ENCODE peak calls at places on chromosomes 7 and 10, in five cellular contexts. One of them, this sample, is unnamed. For H3K4me1, the result is how much of the 10 kb centered on the place peaks cover.

GRCh38 chr10:88979153-88979562 is 11.4 kb upstream of the FAS start:
- DNase-seq in ovary: peak
- DNase-seq in breast epithelium: peak
- DNase-seq in colonic mucosa: no peak
- DNase-seq in tibial nerve: no peak
- DNase-seq in this sample: no peak

GRCh38 chr10:61285749-61286148 is 167.4 kb downstream of the TMEM26 start:
- DNase-seq in colonic mucosa: no peak
- DNase-seq in ovary: no peak
- DNase-seq in breast epithelium: no peak
- DNase-seq in tibial nerve: no peak
- DNase-seq in this sample: no peak

GRCh38 chr10:101818958-101819633 is 852 bp upstream of the OGA start:
- DNase-seq in ovary: no peak
- DNase-seq in tibial nerve: no peak
- DNase-seq in colonic mucosa: peak
- DNase-seq in breast epithelium: peak
- DNase-seq in this sample: no peak

GRCh38 chr10:126519188-126519587 is 130.9 kb upstream of the ADAM12 start:
- DNase-seq in ovary: no peak
- DNase-seq in colonic mucosa: no peak
- DNase-seq in breast epithelium: no peak
- DNase-seq in tibial nerve: no peak
- DNase-seq in this sample: no peak

GRCh38 chr7:99953649-99954048 is 22.2 kb downstream of the AZGP1 start:
- DNase-seq in ovary: no peak
- DNase-seq in tibial nerve: peak
- DNase-seq in breast epithelium: peak
- DNase-seq in colonic mucosa: no peak
- DNase-seq in this sample: peak

GRCh38 chr10:12031404-12031803 is 11.2 kb downstream of the UPF2 start:
- DNase-seq in colonic mucosa: no peak
- DNase-seq in ovary: no peak
- DNase-seq in tibial nerve: no peak
- DNase-seq in breast epithelium: no peak
- DNase-seq in this sample: no peak

GRCh38 chr10:88952647-88953111 is at the start of gene ACTA2:
- DNase-seq in colonic mucosa: peak
- DNase-seq in tibial nerve: no peak
- DNase-seq in breast epithelium: peak
- DNase-seq in ovary: peak
- DNase-seq in this sample: no peak

GRCh38 chr10:89466599-89467035 is 52.2 kb downstream of the IFIT5 start:
- DNase-seq in ovary: no peak
- DNase-seq in breast epithelium: no peak
- DNase-seq in tibial nerve: no peak
- DNase-seq in colonic mucosa: no peak
- DNase-seq in this sample: no peak

GRCh38 chr10:99698504-99699080 is 33.3 kb downstream of the COX15 start:
- DNase-seq in ovary: no peak
- DNase-seq in colonic mucosa: no peak
- DNase-seq in breast epithelium: no peak
- DNase-seq in tibial nerve: no peak
- DNase-seq in this sample: peak

GRCh38 chr10:114902151-114902550 is 35.8 kb upstream of the TRUB1 start:
- DNase-seq in tibial nerve: no peak
- DNase-seq in colonic mucosa: no peak
- DNase-seq in ovary: no peak
- DNase-seq in breast epithelium: no peak
- DNase-seq in this sample: no peak

GRCh38 chr10:114167985-114168384 is 6.0 kb downstream of the CCDC186 start:
- DNase-seq in colonic mucosa: no peak
- DNase-seq in ovary: no peak
- DNase-seq in breast epithelium: no peak
- DNase-seq in tibial nerve: no peak
- DNase-seq in this sample: no peak

GRCh38 chr7:134935701-134936100 is 50.6 kb upstream of the AGBL3 start:
- DNase-seq in colonic mucosa: no peak
- DNase-seq in ovary: no peak
- DNase-seq in breast epithelium: no peak
- DNase-seq in tibial nerve: no peak
- DNase-seq in this sample: no peak

GRCh38 chr7:151896486-151896885 is 19.6 kb upstream of the PRKAG2 start:
- DNase-seq in breast epithelium: no peak
- DNase-seq in ovary: no peak
- DNase-seq in tibial nerve: no peak
- DNase-seq in colonic mucosa: no peak
- DNase-seq in this sample: no peak

GRCh38 chr10:118698421-118698820 is 56.3 kb downstream of the CACUL1 start:
- DNase-seq in tibial nerve: no peak
- DNase-seq in breast epithelium: no peak
- DNase-seq in ovary: no peak
- DNase-seq in colonic mucosa: peak
- DNase-seq in this sample: no peak

GRCh38 chr7:45171946-45172345 is 14.4 kb downstream of the RAMP3 start:
- DNase-seq in ovary: peak
- DNase-seq in colonic mucosa: no peak
- DNase-seq in breast epithelium: no peak
- DNase-seq in tibial nerve: no peak
- DNase-seq in this sample: no peak

GRCh38 chr7:79652619-79653018 is 199.2 kb upstream of the MAGI2 start:
- DNase-seq in breast epithelium: no peak
- DNase-seq in colonic mucosa: no peak
- DNase-seq in tibial nerve: no peak
- DNase-seq in ovary: no peak
- DNase-seq in this sample: no peak

GRCh38 chr10:131231965-131232541 is 79.5 kb downstream of the TCERG1L start:
- DNase-seq in colonic mucosa: no peak
- DNase-seq in breast epithelium: no peak
- DNase-seq in ovary: no peak
- DNase-seq in tibial nerve: no peak
- DNase-seq in this sample: no peak

GRCh38 chr10:16505168-16505567 is 16.5 kb downstream of the C1QL3 start:
- DNase-seq in breast epithelium: no peak
- DNase-seq in ovary: no peak
- DNase-seq in tibial nerve: no peak
- DNase-seq in colonic mucosa: no peak
- DNase-seq in this sample: no peak
- H3K4me3 ChIP-seq in breast epithelium: no peak
- H3K4me3 ChIP-seq in ovary: no peak
- H3K4me3 ChIP-seq in tibial nerve: no peak
- H3K4me3 ChIP-seq in colonic mucosa: no peak
- H3K4me3 ChIP-seq in this sample: no peak

DNA sequence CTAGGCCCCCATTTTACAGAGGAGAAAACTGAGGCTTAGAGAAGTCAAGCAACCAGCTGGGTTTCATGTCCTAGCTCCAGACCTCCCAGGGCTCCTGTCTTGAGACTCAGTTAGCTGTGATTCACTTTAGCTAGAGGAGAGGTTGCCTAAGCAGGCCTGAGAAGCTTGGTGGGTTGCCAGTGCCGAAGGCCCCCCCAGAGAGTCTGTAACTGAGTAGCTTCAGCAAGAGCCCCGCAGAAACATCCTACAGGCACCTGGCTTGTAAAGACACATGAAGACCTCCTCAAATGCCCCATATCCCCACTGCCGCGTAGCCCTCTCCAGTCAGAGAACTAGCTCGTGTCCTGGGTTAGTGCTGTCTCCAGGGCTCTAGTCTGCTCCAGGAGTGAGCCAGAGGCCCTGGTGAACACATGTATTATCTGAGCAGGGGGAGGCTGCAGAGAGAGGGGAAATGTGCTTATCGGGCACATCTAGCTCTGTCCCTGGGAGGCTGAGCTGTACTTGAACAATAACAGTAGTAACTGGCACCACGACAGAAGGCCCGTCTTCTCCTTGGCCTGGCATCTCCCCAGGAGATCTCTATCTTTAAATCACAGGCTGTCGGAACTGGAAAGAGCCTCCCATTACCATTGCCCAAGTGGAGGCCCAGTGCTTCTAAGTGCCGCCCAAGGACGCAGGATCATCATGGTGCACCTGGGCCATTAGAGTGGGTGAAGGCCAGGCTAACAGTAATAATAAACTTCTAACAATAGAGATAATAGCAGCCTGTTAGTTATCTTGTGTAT is 28.9 kb downstream of the UNC5B start:
- DNase-seq in ovary: no peak
- DNase-seq in breast epithelium: no peak
- DNase-seq in colonic mucosa: no peak
- DNase-seq in tibial nerve: no peak
- DNase-seq in this sample: no peak
- H3K4me1 ChIP-seq in ovary: under half
- H3K4me1 ChIP-seq in breast epithelium: under half
- H3K4me1 ChIP-seq in colonic mucosa: under half
- H3K4me1 ChIP-seq in tibial nerve: under half
- H3K4me1 ChIP-seq in this sample: under half

DNA sequence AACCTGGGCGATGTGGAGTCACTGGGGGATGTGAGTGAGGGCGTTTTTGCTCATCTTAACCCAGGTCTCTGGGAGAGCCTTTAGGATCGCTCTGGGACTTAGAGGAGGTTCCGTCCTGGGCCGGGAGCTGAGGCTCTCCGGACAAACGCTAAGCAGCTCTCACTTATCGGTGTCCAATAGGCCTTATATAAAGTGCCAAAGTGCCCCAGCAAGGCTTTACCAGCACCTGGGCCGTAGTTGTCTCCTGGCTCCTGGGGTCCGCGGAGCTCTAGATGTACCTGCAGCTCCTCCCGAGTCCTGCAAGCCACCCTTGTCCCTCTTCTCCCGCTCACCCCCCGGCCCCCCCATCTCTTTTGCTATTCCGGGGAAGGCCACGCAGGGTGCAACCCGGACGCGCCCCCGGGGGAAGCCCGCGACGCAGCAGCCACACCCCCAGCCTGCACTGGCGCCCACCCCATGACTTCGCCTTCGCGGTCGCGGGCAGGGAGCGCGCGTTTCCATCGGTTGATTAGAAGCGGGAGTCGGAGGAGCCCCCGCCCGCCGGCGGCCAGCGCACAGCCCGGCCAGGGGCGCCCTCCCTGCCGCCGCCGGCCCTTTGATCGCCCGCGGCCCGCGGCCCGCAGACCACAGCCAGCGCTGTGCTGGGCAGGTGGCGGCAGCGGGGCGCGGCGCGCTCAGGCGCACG is 160.3 kb upstream of the MKI67 start:
- DNase-seq in tibial nerve: no peak
- DNase-seq in ovary: no peak
- DNase-seq in colonic mucosa: no peak
- DNase-seq in breast epithelium: no peak
- DNase-seq in this sample: no peak
- H3K4me3 ChIP-seq in tibial nerve: no peak
- H3K4me3 ChIP-seq in ovary: no peak
- H3K4me3 ChIP-seq in colonic mucosa: no peak
- H3K4me3 ChIP-seq in breast epithelium: no peak
- H3K4me3 ChIP-seq in this sample: no peak

GRCh38 chr7:74182453-74183090 is 8.4 kb downstream of the EIF4H start:
- DNase-seq in colonic mucosa: no peak
- DNase-seq in tibial nerve: no peak
- DNase-seq in breast epithelium: no peak
- DNase-seq in ovary: peak
- DNase-seq in this sample: no peak
- H3K4me1 ChIP-seq in colonic mucosa: under half
- H3K4me1 ChIP-seq in tibial nerve: half or more
- H3K4me1 ChIP-seq in breast epithelium: under half
- H3K4me1 ChIP-seq in ovary: under half
- H3K4me1 ChIP-seq in this sample: half or more

DNA sequence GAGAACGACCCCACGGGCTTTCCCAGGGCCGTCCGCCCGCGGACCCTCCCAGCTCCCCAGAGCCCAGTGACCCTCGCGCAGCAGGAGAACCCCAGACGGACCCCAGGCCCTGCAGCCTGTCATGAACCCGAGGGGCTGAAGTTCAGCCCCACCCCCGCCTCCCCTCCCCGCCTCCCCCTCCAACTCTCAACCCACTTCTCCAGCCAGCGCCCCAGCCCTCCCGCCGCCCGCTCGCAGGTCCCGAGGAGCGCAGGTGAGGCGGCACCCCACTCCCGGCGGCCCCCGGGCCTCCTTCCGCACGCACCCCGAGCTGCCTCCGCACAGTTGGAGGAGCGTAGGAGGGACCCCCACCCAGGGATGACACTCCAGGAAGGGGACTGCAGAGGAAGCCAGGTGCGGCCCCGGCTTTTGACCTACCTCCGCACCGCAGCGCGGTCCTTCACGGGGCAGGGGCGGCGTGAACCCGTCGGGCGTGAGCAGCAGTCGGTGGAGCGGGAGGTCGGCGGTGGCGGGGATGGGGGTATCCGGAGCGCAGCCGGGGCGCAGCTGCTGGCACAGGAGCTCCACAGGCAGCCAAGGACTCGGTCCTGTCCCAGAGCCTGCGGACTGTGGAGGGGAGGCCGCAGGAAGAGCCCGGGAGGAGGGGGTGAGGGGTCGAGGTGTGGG is at the start of gene TMEM176A:
- DNase-seq in ovary: no peak
- DNase-seq in tibial nerve: no peak
- DNase-seq in colonic mucosa: peak
- DNase-seq in breast epithelium: no peak
- DNase-seq in this sample: peak
- H3K4me3 ChIP-seq in ovary: peak
- H3K4me3 ChIP-seq in tibial nerve: peak
- H3K4me3 ChIP-seq in colonic mucosa: peak
- H3K4me3 ChIP-seq in breast epithelium: peak
- H3K4me3 ChIP-seq in this sample: peak

GRCh38 chr7:101828308-101829020 is 11.0 kb downstream of the CUX1 start:
- DNase-seq in colonic mucosa: no peak
- DNase-seq in tibial nerve: no peak
- DNase-seq in breast epithelium: no peak
- DNase-seq in ovary: peak
- DNase-seq in this sample: no peak
- H3K4me1 ChIP-seq in colonic mucosa: under half
- H3K4me1 ChIP-seq in tibial nerve: under half
- H3K4me1 ChIP-seq in breast epithelium: under half
- H3K4me1 ChIP-seq in ovary: under half
- H3K4me1 ChIP-seq in this sample: under half

GRCh38 chr7:156842317-156842716 is 50.7 kb downstream of the LMBR1 start:
- DNase-seq in tibial nerve: no peak
- DNase-seq in breast epithelium: no peak
- DNase-seq in colonic mucosa: no peak
- DNase-seq in ovary: no peak
- DNase-seq in this sample: no peak
- H3K4me3 ChIP-seq in tibial nerve: no peak
- H3K4me3 ChIP-seq in breast epithelium: no peak
- H3K4me3 ChIP-seq in colonic mucosa: no peak
- H3K4me3 ChIP-seq in ovary: no peak
- H3K4me3 ChIP-seq in this sample: no peak

GRCh38 chr10:132570771-132571564 is 33.4 kb downstream of the INPP5A start:
- DNase-seq in colonic mucosa: peak
- DNase-seq in ovary: no peak
- DNase-seq in breast epithelium: no peak
- DNase-seq in tibial nerve: no peak
- DNase-seq in this sample: no peak
- H3K4me1 ChIP-seq in colonic mucosa: under half
- H3K4me1 ChIP-seq in ovary: under half
- H3K4me1 ChIP-seq in breast epithelium: under half
- H3K4me1 ChIP-seq in tibial nerve: under half
- H3K4me1 ChIP-seq in this sample: under half